ENCODE peak calls at places on chromosome 7, in six cellular contexts. V is NCI-H2029 treated with DMSO at 0.1 percent for 48 hours, J is GM23248, Y is iris pigment epithelial cell, G is neural progenitor cell, P is neural crest cell. H is an unnamed sample.

GRCh38 chr7:16644987-16645592 is 464 bp downstream of the ANKMY2 start:
- DNase-seq in J (peak), Y (peak), P (peak), V (no peak), G (peak), H (no peak)

GRCh38 chr7:150417863-150418262 is 32.6 kb upstream of the GIMAP8 start:
- DNase-seq in P (no peak), V (no peak), J (no peak), Y (no peak), G (no peak), H (no peak)

GRCh38 chr7:83413831-83414230 is 235.1 kb downstream of the SEMA3E start:
- DNase-seq in Y (peak), V (peak), G (no peak), P (no peak), J (peak), H (no peak)

GRCh38 chr7:74665296-74665938 is 7.9 kb downstream of the GTF2I start:
- DNase-seq in Y (no peak), J (no peak), P (no peak), G (no peak), V (no peak), H (no peak)

GRCh38 chr7:84678841-84679240 is 484.3 kb upstream of the SEMA3A start:
- DNase-seq in Y (no peak), G (no peak), P (no peak), V (no peak), J (no peak), H (no peak)

GRCh38 chr7:17234398-17235021 is 63.9 kb upstream of the AHR start:
- DNase-seq in J (peak), V (no peak), P (no peak), G (no peak), Y (peak), H (peak)

GRCh38 chr7:129843365-129843898 is 109.3 kb downstream of the UBE2H start:
- DNase-seq in Y (peak), G (peak), P (no peak), V (no peak), J (no peak), H (no peak)

GRCh38 chr7:79652619-79653018 is 199.2 kb upstream of the MAGI2 start:
- DNase-seq in P (no peak), Y (peak), J (no peak), G (no peak), V (no peak), H (no peak)

GRCh38 chr7:155751409-155751808 is 60.9 kb downstream of the SHH start:
- DNase-seq in J (no peak), Y (no peak), G (no peak), V (no peak), P (no peak), H (no peak)

H was measured in putamen.